ENCODE peak calls at places on chromosome 2, in nine cellular contexts. W is naive B cell; X is breast epithelium; P is A549; I is caudate nucleus; K is effector memory CD4-positive, alpha-beta T cell; G is activated CD8-positive, alpha-beta T cell treated with anti-CD3 and anti-CD28 coated beads for 36 hours; O is MCF 10A; M is EL. B is an unnamed sample.

GRCh38 chr2:204468689-204469429 is 76.4 kb upstream of the PARD3B start:
- DNase-seq in W (no peak), X (no peak), P (no peak), I (no peak), K (no peak), G (no peak), O (peak), M (peak), B (no peak)

GRCh38 chr2:158732573-158733429 is 62.3 kb upstream of the DAPL1 start:
- DNase-seq in W (no peak), X (no peak), P (no peak), I (no peak), K (no peak), G (no peak), O (no peak), M (no peak), B (no peak)

GRCh38 chr2:231357931-231358330 is 37.6 kb upstream of the B3GNT7 start:
- DNase-seq in W (no peak), X (peak), P (no peak), I (no peak), K (no peak), G (no peak), O (no peak), M (no peak), B (no peak)

GRCh38 chr2:70947556-70948184 is 12.0 kb downstream of the ATP6V1B1 start:
- DNase-seq in W (no peak), X (peak), P (no peak), I (no peak), K (no peak), G (peak), O (peak), M (peak), B (no peak)

GRCh38 chr2:176132397-176133086 is 3.0 kb downstream of the HOXD8 start:
- DNase-seq in W (no peak), X (no peak), P (no peak), I (no peak), K (no peak), G (no peak), O (no peak), M (peak), B (no peak)

GRCh38 chr2:29120846-29121245 is 5.6 kb downstream of the CLIP4 start:
- DNase-seq in W (no peak), X (no peak), P (no peak), I (no peak), K (no peak), G (no peak), O (no peak), M (no peak), B (no peak)

GRCh38 chr2:85792783-85793441 is 39.1 kb downstream of the ATOH8 start:
- DNase-seq in W (no peak), X (no peak), P (peak), I (no peak), K (no peak), G (no peak), O (peak), M (peak), B (no peak)

GRCh38 chr2:238042849-238043584 is 17.8 kb upstream of the SCLY start:
- DNase-seq in W (no peak), X (no peak), P (no peak), I (no peak), K (no peak), G (no peak), O (no peak), M (no peak), B (no peak)

GRCh38 chr2:16660039-16660619 is 5.5 kb downstream of the CYRIA start:
- DNase-seq in W (no peak), X (no peak), P (no peak), I (no peak), K (no peak), G (no peak), O (no peak), M (no peak), B (no peak)

GRCh38 chr2:167509585-167509984 is 621.3 kb downstream of the XIRP2 start:
- DNase-seq in W (no peak), X (no peak), P (no peak), I (no peak), K (no peak), G (no peak), O (peak), M (peak), B (no peak)

GRCh38 chr2:126172785-126173184 is 483.2 kb upstream of the GYPC start:
- DNase-seq in W (no peak), X (no peak), P (no peak), I (no peak), K (no peak), G (no peak), O (no peak), M (no peak), B (no peak)

B was measured in suprapubic skin.